ENCODE peak calls at places on chromosomes 3 and 15, in four cellular contexts. One of them, this sample, is unnamed.

GRCh38 chr15:42737529-42738328 is 801 bp upstream of the CDAN1 start:
- DNase-seq in spleen: no peak
- DNase-seq in SK-N-SH: no peak
- DNase-seq in HCT116: peak
- DNase-seq in this sample: no peak

GRCh38 chr15:60326824-60327654 is 70.7 kb downstream of the ANXA2 start:
- DNase-seq in spleen: no peak
- DNase-seq in SK-N-SH: peak
- DNase-seq in HCT116: peak
- DNase-seq in this sample: peak

GRCh38 chr3:178420033-178420432 is 116.2 kb upstream of the KCNMB2 start:
- DNase-seq in spleen: no peak
- DNase-seq in SK-N-SH: no peak
- DNase-seq in HCT116: no peak
- DNase-seq in this sample: no peak

GRCh38 chr3:183377307-183377959 is 51.0 kb downstream of the MCF2L2 start:
- DNase-seq in spleen: no peak
- DNase-seq in SK-N-SH: no peak
- DNase-seq in HCT116: no peak
- DNase-seq in this sample: no peak

GRCh38 chr15:41851755-41852370 is 13.2 kb downstream of the PLA2G4B start:
- DNase-seq in spleen: no peak
- DNase-seq in SK-N-SH: no peak
- DNase-seq in HCT116: no peak
- DNase-seq in this sample: no peak

GRCh38 chr3:156449712-156450574 is 105.0 kb downstream of the SSR3 start:
- DNase-seq in spleen: no peak
- DNase-seq in SK-N-SH: peak
- DNase-seq in HCT116: peak
- DNase-seq in this sample: no peak

GRCh38 chr3:66480666-66481065 is 20.2 kb downstream of the LRIG1 start:
- DNase-seq in spleen: no peak
- DNase-seq in SK-N-SH: no peak
- DNase-seq in HCT116: no peak
- DNase-seq in this sample: no peak

GRCh38 chr15:99100245-99101173 is 4.4 kb upstream of the SYNM start:
- DNase-seq in spleen: peak
- DNase-seq in SK-N-SH: peak
- DNase-seq in HCT116: peak
- DNase-seq in this sample: no peak

GRCh38 chr3:172364374-172365027 is 83.8 kb downstream of the GHSR start:
- DNase-seq in spleen: no peak
- DNase-seq in SK-N-SH: no peak
- DNase-seq in HCT116: no peak
- DNase-seq in this sample: no peak

GRCh38 chr3:102165367-102165766 is 269.4 kb upstream of the ZPLD1 start:
- DNase-seq in spleen: no peak
- DNase-seq in SK-N-SH: no peak
- DNase-seq in HCT116: no peak
- DNase-seq in this sample: no peak

GRCh38 chr15:89767411-89767915 is 8.7 kb upstream of the MESP2 start:
- DNase-seq in spleen: peak
- DNase-seq in SK-N-SH: no peak
- DNase-seq in HCT116: no peak
- DNase-seq in this sample: no peak

GRCh38 chr3:38960953-38961622 is 90.7 kb downstream of the SCN11A start:
- DNase-seq in spleen: no peak
- DNase-seq in SK-N-SH: peak
- DNase-seq in HCT116: peak
- DNase-seq in this sample: no peak

GRCh38 chr3:49711489-49711888 is 8.0 kb downstream of the AMIGO3 start:
- DNase-seq in spleen: peak
- DNase-seq in SK-N-SH: no peak
- DNase-seq in HCT116: no peak
- DNase-seq in this sample: no peak

GRCh38 chr3:157201648-157202278 is 41.8 kb upstream of the CCNL1 start:
- DNase-seq in spleen: no peak
- DNase-seq in SK-N-SH: peak
- DNase-seq in HCT116: peak
- DNase-seq in this sample: no peak

GRCh38 chr3:102673271-102674115 is 238.7 kb downstream of the ZPLD1 start:
- DNase-seq in spleen: peak
- DNase-seq in SK-N-SH: peak
- DNase-seq in HCT116: peak
- DNase-seq in this sample: peak

GRCh38 chr3:49839193-49839809 is 17.1 kb downstream of the TRAIP start:
- DNase-seq in spleen: peak
- DNase-seq in SK-N-SH: peak
- DNase-seq in HCT116: peak
- DNase-seq in this sample: peak

GRCh38 chr3:9216736-9217135 is 32.7 kb downstream of the SRGAP3 start:
- DNase-seq in spleen: no peak
- DNase-seq in SK-N-SH: no peak
- DNase-seq in HCT116: no peak
- DNase-seq in this sample: no peak

GRCh38 chr3:42780892-42781700 is 8.0 kb upstream of the CCDC13 start:
- DNase-seq in spleen: no peak
- DNase-seq in SK-N-SH: peak
- DNase-seq in HCT116: peak
- DNase-seq in this sample: peak

GRCh38 chr15:64938192-64938591 is 26.5 kb downstream of the ANKDD1A start:
- DNase-seq in spleen: no peak
- DNase-seq in SK-N-SH: no peak
- DNase-seq in HCT116: peak
- DNase-seq in this sample: no peak

GRCh38 chr15:72153269-72153668 is 35.1 kb downstream of the SENP8 start:
- DNase-seq in spleen: no peak
- DNase-seq in SK-N-SH: no peak
- DNase-seq in HCT116: no peak
- DNase-seq in this sample: no peak

GRCh38 chr3:36248374-36248773 is 131.9 kb upstream of the STAC start:
- DNase-seq in spleen: no peak
- DNase-seq in SK-N-SH: no peak
- DNase-seq in HCT116: no peak
- DNase-seq in this sample: no peak

GRCh38 chr3:143158549-143158988 is 39.0 kb downstream of the CHST2 start:
- DNase-seq in spleen: no peak
- DNase-seq in SK-N-SH: no peak
- DNase-seq in HCT116: no peak
- DNase-seq in this sample: no peak

GRCh38 chr3:65689436-65689835 is 349.3 kb downstream of the MAGI1 start:
- DNase-seq in spleen: no peak
- DNase-seq in SK-N-SH: peak
- DNase-seq in HCT116: no peak
- DNase-seq in this sample: no peak

GRCh38 chr3:56702487-56703315 is 19.6 kb upstream of the TASOR start:
- DNase-seq in spleen: no peak
- DNase-seq in SK-N-SH: peak
- DNase-seq in HCT116: peak
- DNase-seq in this sample: peak

GRCh38 chr3:31157893-31158620 is 263.6 kb upstream of the GADL1 start:
- DNase-seq in spleen: no peak
- DNase-seq in SK-N-SH: no peak
- DNase-seq in HCT116: no peak
- DNase-seq in this sample: no peak

GRCh38 chr3:188946351-188946750 is 225.4 kb upstream of the TPRG1 start:
- DNase-seq in spleen: no peak
- DNase-seq in SK-N-SH: no peak
- DNase-seq in HCT116: no peak
- DNase-seq in this sample: no peak

GRCh38 chr15:42679285-42680141 is 57.4 kb downstream of the CDAN1 start:
- DNase-seq in spleen: no peak
- DNase-seq in SK-N-SH: no peak
- DNase-seq in HCT116: no peak
- DNase-seq in this sample: no peak

GRCh38 chr3:49255686-49256085 is 21.3 kb downstream of the C3orf62 start:
- DNase-seq in spleen: no peak
- DNase-seq in SK-N-SH: no peak
- DNase-seq in HCT116: no peak
- DNase-seq in this sample: no peak

GRCh38 chr3:4821975-4822374 is 157.3 kb upstream of the BHLHE40 start:
- DNase-seq in spleen: peak
- DNase-seq in SK-N-SH: no peak
- DNase-seq in HCT116: no peak
- DNase-seq in this sample: no peak

GRCh38 chr3:111803123-111803593 is 55.9 kb upstream of the PHLDB2 start:
- DNase-seq in spleen: no peak
- DNase-seq in SK-N-SH: no peak
- DNase-seq in HCT116: peak
- DNase-seq in this sample: no peak

GRCh38 chr3:177597325-177598109 is 400.2 kb upstream of the TBL1XR1 start:
- DNase-seq in spleen: no peak
- DNase-seq in SK-N-SH: peak
- DNase-seq in HCT116: no peak
- DNase-seq in this sample: peak

GRCh38 chr3:39134305-39134704 is 19.1 kb downstream of the CSRNP1 start:
- DNase-seq in spleen: peak
- DNase-seq in SK-N-SH: no peak
- DNase-seq in HCT116: no peak
- DNase-seq in this sample: no peak

GRCh38 chr3:58094657-58095056 is 86.4 kb downstream of the FLNB start:
- DNase-seq in spleen: no peak
- DNase-seq in SK-N-SH: no peak
- DNase-seq in HCT116: no peak
- DNase-seq in this sample: no peak

GRCh38 chr3:27681249-27681748 is 40.8 kb downstream of the EOMES start:
- DNase-seq in spleen: no peak
- DNase-seq in SK-N-SH: peak
- DNase-seq in HCT116: peak
- DNase-seq in this sample: peak

GRCh38 chr3:169897284-169897683 is 14.1 kb upstream of the SAMD7 start:
- DNase-seq in spleen: no peak
- DNase-seq in SK-N-SH: no peak
- DNase-seq in HCT116: no peak
- DNase-seq in this sample: no peak

GRCh38 chr3:122458992-122459391 is 43.1 kb upstream of the WDR5B start:
- DNase-seq in spleen: no peak
- DNase-seq in SK-N-SH: no peak
- DNase-seq in HCT116: peak
- DNase-seq in this sample: peak

GRCh38 chr15:71110800-71111565 is 4.3 kb upstream of the THSD4 start:
- DNase-seq in spleen: no peak
- DNase-seq in SK-N-SH: no peak
- DNase-seq in HCT116: no peak
- DNase-seq in this sample: no peak

GRCh38 chr15:71111950-71112349 is 3.3 kb upstream of the THSD4 start:
- DNase-seq in spleen: no peak
- DNase-seq in SK-N-SH: no peak
- DNase-seq in HCT116: no peak
- DNase-seq in this sample: no peak

GRCh38 chr15:71114066-71114680 is 1.1 kb upstream of the THSD4 start:
- DNase-seq in spleen: no peak
- DNase-seq in SK-N-SH: no peak
- DNase-seq in HCT116: no peak
- DNase-seq in this sample: no peak

GRCh38 chr15:71109890-71110289 is 5.4 kb upstream of the THSD4 start:
- DNase-seq in spleen: no peak
- DNase-seq in SK-N-SH: no peak
- DNase-seq in HCT116: no peak
- DNase-seq in this sample: no peak

DNA sequence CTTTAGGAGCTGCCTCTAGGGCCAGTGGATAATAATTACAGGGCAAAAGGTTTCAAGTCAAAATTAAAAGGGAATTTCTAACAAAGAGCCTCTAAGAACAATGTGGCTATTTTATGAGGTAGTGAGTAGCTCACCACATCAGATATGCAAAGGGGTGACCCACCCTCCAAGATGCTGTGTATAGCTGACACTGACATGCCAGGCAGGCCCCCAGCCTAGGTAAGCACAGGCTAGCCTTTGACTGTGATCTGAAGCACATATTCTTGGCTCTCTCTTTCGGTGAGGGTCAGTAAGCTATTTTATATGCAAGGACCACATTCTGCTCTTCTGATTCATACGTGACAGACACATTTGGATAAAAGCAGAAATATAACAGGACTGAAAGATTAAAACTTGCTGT is 2.8 kb upstream of the THSD4 start:
- DNase-seq in spleen: no peak
- DNase-seq in SK-N-SH: no peak
- DNase-seq in HCT116: no peak
- DNase-seq in this sample: no peak
- TF ChIP-seq POLR2AphosphoS5 in spleen: no peak
- TF ChIP-seq POLR2AphosphoS5 in SK-N-SH: no peak
- TF ChIP-seq POLR2AphosphoS5 in HCT116: no peak
- TF ChIP-seq POLR2AphosphoS5 in this sample: no peak

GRCh38 chr3:150348500-150348899 is 59.6 kb upstream of the TSC22D2 start:
- DNase-seq in spleen: no peak
- DNase-seq in SK-N-SH: no peak
- DNase-seq in HCT116: peak
- DNase-seq in this sample: no peak
- TF ChIP-seq POLR2AphosphoS5 in spleen: no peak
- TF ChIP-seq POLR2AphosphoS5 in SK-N-SH: peak
- TF ChIP-seq POLR2AphosphoS5 in HCT116: peak
- TF ChIP-seq POLR2AphosphoS5 in this sample: no peak

DNA sequence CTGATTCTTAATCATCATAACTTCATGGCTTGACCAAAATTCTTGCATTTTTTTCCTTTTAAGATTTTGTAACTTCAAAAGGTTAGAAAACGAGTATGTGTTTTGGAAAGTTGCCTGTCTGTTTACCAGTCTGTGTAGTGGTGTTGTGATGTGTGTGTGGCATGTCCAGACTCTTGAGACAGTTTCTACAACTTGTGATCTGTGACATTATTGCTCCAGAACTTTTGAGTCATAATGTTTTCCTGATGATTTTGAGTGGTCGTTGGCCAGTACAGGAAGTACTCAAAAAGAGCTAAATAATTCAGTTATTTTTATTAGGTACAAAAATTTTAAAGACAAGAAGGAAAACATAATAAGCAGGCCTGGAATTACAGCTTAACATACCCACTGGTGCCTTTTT is 229.0 kb upstream of the C2CD4B start:
- DNase-seq in spleen: no peak
- DNase-seq in SK-N-SH: no peak
- DNase-seq in HCT116: no peak
- DNase-seq in this sample: no peak
- TF ChIP-seq POLR2AphosphoS5 in spleen: no peak
- TF ChIP-seq POLR2AphosphoS5 in SK-N-SH: no peak
- TF ChIP-seq POLR2AphosphoS5 in HCT116: no peak
- TF ChIP-seq POLR2AphosphoS5 in this sample: no peak

GRCh38 chr3:71107926-71108325 is 475.6 kb downstream of the FOXP1 start:
- DNase-seq in spleen: no peak
- DNase-seq in SK-N-SH: no peak
- DNase-seq in HCT116: no peak
- DNase-seq in this sample: no peak
- TF ChIP-seq POLR2AphosphoS5 in spleen: no peak
- TF ChIP-seq POLR2AphosphoS5 in SK-N-SH: no peak
- TF ChIP-seq POLR2AphosphoS5 in HCT116: no peak
- TF ChIP-seq POLR2AphosphoS5 in this sample: no peak

This sample was measured in SK-N-MC.